ENCODE peak calls at places on chromosome 7, in ten cellular contexts. T is EH, K is PC-9, M is C1 segment of cervical spinal cord, G is AG09319, L is NCI-H226, O is natural killer cell, A is H1, Z is brain microvascular endothelial cell, Y is mesothelial cell of epicardium. X is an unnamed sample.

GRCh38 chr7:471866-472639 is 47.6 kb downstream of the PDGFA start:
- DNase-seq in T (peak), K (no peak), M (no peak), G (peak), L (peak), O (no peak), A (peak), Z (peak), Y (peak), X (peak)

GRCh38 chr7:130180571-130180971 is 24.6 kb downstream of the TMEM209 start:
- DNase-seq in T (peak), K (no peak), M (no peak), G (no peak), L (peak), O (no peak), A (no peak), Z (no peak), Y (no peak), X (no peak)

GRCh38 chr7:137923380-137923779 is 76.6 kb upstream of the DGKI start:
- DNase-seq in T (peak), K (no peak), M (no peak), G (no peak), L (no peak), O (no peak), A (no peak), Z (peak), Y (no peak), X (no peak)

GRCh38 chr7:7104314-7104698 is 78.0 kb upstream of the C1GALT1 start:
- DNase-seq in T (no peak), K (no peak), M (no peak), G (no peak), L (peak), O (no peak), A (no peak), Z (peak), Y (no peak), X (peak)

GRCh38 chr7:28076421-28077163 is 104.0 kb downstream of the JAZF1 start:
- DNase-seq in T (no peak), K (no peak), M (no peak), G (no peak), L (no peak), O (no peak), A (no peak), Z (no peak), Y (no peak), X (no peak)

GRCh38 chr7:33351709-33352108 is 222.3 kb downstream of the BBS9 start:
- DNase-seq in T (no peak), K (no peak), M (no peak), G (no peak), L (no peak), O (no peak), A (peak), Z (no peak), Y (no peak), X (no peak)

GRCh38 chr7:152402384-152403250 is 33.2 kb downstream of the KMT2C start:
- DNase-seq in T (peak), K (no peak), M (no peak), G (no peak), L (peak), O (no peak), A (no peak), Z (no peak), Y (no peak), X (peak)

GRCh38 chr7:103380395-103381191 is 33.1 kb downstream of the PSMC2 start:
- DNase-seq in T (no peak), K (no peak), M (no peak), G (no peak), L (peak), O (no peak), A (no peak), Z (no peak), Y (no peak), X (no peak)

GRCh38 chr7:151087247-151088018 is 1.2 kb downstream of the AGAP3 start:
- DNase-seq in T (peak), K (peak), M (peak), G (no peak), L (peak), O (peak), A (no peak), Z (no peak), Y (no peak), X (peak)

GRCh38 chr7:30246392-30246791 is 38.0 kb upstream of the ZNRF2 start:
- DNase-seq in T (no peak), K (no peak), M (peak), G (no peak), L (no peak), O (no peak), A (no peak), Z (no peak), Y (no peak), X (no peak)

GRCh38 chr7:7884855-7885254 is 83.7 kb upstream of the GLCCI1 start:
- DNase-seq in T (no peak), K (no peak), M (no peak), G (no peak), L (peak), O (no peak), A (no peak), Z (no peak), Y (no peak), X (peak)

GRCh38 chr7:145036592-145037386 is 200.9 kb upstream of the TPK1 start:
- DNase-seq in T (peak), K (peak), M (no peak), G (no peak), L (peak), O (no peak), A (no peak), Z (peak), Y (no peak), X (peak)

GRCh38 chr7:152076324-152076821 is 50.9 kb downstream of the GALNT11 start:
- DNase-seq in T (no peak), K (no peak), M (peak), G (no peak), L (no peak), O (no peak), A (peak), Z (no peak), Y (no peak), X (peak)

GRCh38 chr7:80722596-80723141 is 84.2 kb downstream of the CD36 start:
- DNase-seq in T (peak), K (peak), M (no peak), G (peak), L (peak), O (no peak), A (no peak), Z (peak), Y (no peak), X (peak)

GRCh38 chr7:116210345-116211005 is at the start of gene TES:
- DNase-seq in T (peak), K (peak), M (no peak), G (no peak), L (peak), O (peak), A (peak), Z (no peak), Y (peak), X (peak)